ENCODE peak calls at places on chromosomes 16 and 17, in nine cellular contexts. F, M, J, I, A, Y, H, V and D are unnamed samples.

GRCh38 chr17:39756376-39757079 is 18.8 kb downstream of the GRB7 start:
- DNase-seq in J (no peak), F (no peak), I (no peak), V (no peak), M (no peak), A (no peak), Y (no peak), H (no peak), D (no peak)

GRCh38 chr16:81907681-81908080 is 103.6 kb downstream of the SDR42E1 start:
- DNase-seq in V (no peak), A (no peak), I (no peak), M (no peak), F (no peak), J (no peak), Y (no peak), H (no peak), D (no peak)

GRCh38 chr17:49486012-49486641 is 9.0 kb upstream of the NGFR start:
- DNase-seq in F (no peak), M (no peak), H (no peak), I (no peak), Y (no peak), V (no peak), J (no peak), A (no peak), D (no peak)

GRCh38 chr16:79656537-79657115 is 56.1 kb upstream of the MAF start:
- DNase-seq in A (no peak), H (no peak), Y (no peak), I (no peak), J (no peak), F (no peak), V (no peak), M (no peak), D (no peak)

GRCh38 chr16:3101018-3101840 is 2.1 kb upstream of the ZSCAN10 start:
- DNase-seq in A (no peak), H (no peak), V (peak), Y (no peak), I (no peak), J (no peak), F (no peak), M (no peak), D (no peak)

GRCh38 chr17:57913576-57914273 is 41.5 kb downstream of the CUEDC1 start:
- DNase-seq in Y (no peak), V (no peak), F (no peak), A (no peak), J (no peak), H (no peak), M (no peak), I (no peak), D (no peak)

GRCh38 chr16:71758293-71758760 is 33.8 kb upstream of the PHLPP2 start:
- DNase-seq in A (no peak), F (no peak), I (no peak), H (no peak), J (no peak), V (no peak), Y (no peak), M (no peak), D (no peak)

GRCh38 chr17:79670537-79671386 is 59.9 kb upstream of the RBFOX3 start:
- DNase-seq in V (no peak), H (no peak), A (no peak), F (no peak), I (no peak), Y (no peak), J (no peak), M (no peak), D (no peak)

GRCh38 chr17:77383613-77384608 is 243.1 kb downstream of the SEC14L1 start:
- DNase-seq in I (no peak), H (no peak), Y (no peak), M (no peak), J (no peak), A (no peak), V (no peak), F (no peak), D (no peak)

GRCh38 chr17:37713624-37714023 is 31.2 kb downstream of the HNF1B start:
- DNase-seq in M (no peak), Y (no peak), V (no peak), A (no peak), H (no peak), F (no peak), I (no peak), J (no peak), D (no peak)

GRCh38 chr17:37713028-37713431 is 31.8 kb downstream of the HNF1B start:
- DNase-seq in I (no peak), V (no peak), J (no peak), H (no peak), M (no peak), F (no peak), Y (no peak), A (no peak), D (no peak)

GRCh38 chr17:37708616-37709212 is 36.1 kb downstream of the HNF1B start:
- DNase-seq in Y (no peak), V (no peak), H (peak), M (no peak), I (peak), F (peak), J (no peak), A (no peak), D (no peak)

GRCh38 chr17:37710344-37710886 is 34.4 kb downstream of the HNF1B start:
- DNase-seq in H (no peak), M (peak), J (no peak), I (peak), F (peak), Y (no peak), V (peak), A (no peak), D (no peak)

GRCh38 chr17:37711113-37711512 is 33.7 kb downstream of the HNF1B start:
- DNase-seq in V (no peak), F (no peak), A (no peak), Y (no peak), H (no peak), I (no peak), M (no peak), J (no peak), D (no peak)
- TF ChIP-seq CTCF in V (no peak), F (no peak), A (no peak), Y (no peak), H (no peak), I (no peak), M (no peak), J (no peak), D (no peak)

GRCh38 chr17:33647976-33648375 is 354.9 kb upstream of the ASIC2 start:
- DNase-seq in F (no peak), I (no peak), A (no peak), Y (no peak), M (no peak), V (peak), J (no peak), H (no peak), D (no peak)
- TF ChIP-seq CTCF in F (no peak), I (peak), A (peak), Y (no peak), M (peak), V (peak), J (peak), H (peak), D (no peak)

GRCh38 chr16:74724820-74725549 is 24.3 kb upstream of the MLKL start:
- DNase-seq in Y (no peak), M (no peak), H (peak), V (peak), F (no peak), I (no peak), A (no peak), J (no peak), D (peak)
- TF ChIP-seq CTCF in Y (peak), M (no peak), H (peak), V (peak), F (no peak), I (no peak), A (peak), J (no peak), D (peak)

DNA sequence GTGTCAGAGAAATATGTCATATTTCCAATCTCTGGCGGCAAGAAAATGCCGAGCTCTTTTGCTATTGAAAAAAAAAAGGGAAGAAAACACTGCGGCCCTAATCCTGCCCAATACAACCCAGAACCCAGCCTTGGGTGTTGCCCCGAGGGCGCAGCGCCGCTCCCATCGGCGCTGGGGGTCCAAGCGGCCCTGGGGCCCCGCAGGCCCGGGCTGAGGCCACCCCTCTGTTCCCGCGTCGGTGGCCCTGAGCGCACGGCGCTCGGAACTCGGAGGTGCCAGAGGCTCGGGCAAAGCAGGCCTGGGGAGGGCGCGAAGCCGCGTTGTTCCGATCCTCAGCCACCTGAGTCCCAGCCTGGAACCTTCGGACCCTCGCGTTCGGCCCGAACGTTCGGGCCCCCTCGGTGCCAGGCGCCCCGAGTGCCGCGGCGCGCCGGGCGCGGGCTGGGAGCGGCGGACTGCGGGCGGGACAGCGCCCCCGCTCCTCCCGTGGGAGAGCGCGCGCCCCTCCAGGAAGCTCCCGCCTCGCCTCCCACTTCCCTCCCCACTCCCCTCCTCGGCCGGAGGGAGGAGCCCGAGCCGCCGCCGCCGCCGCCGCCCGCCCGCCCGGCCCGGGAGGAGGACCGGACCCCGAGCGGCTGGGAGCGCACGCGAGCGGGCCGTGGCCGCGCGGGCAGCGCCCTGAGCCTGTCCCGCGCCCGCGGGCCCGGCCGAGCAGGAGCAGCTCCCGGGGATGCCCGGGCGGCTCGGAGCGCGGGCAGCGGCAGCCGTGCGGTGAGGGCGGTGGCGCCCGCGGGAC is at the start of gene CPNE2:
- DNase-seq in J (no peak), Y (no peak), M (peak), H (no peak), V (peak), F (peak), A (no peak), I (peak), D (peak)
- TF ChIP-seq CTCF in J (no peak), Y (no peak), M (no peak), H (no peak), V (no peak), F (no peak), A (no peak), I (no peak), D (no peak)

GRCh38 chr16:54633943-54634362 is 296.7 kb upstream of the IRX5 start:
- DNase-seq in F (no peak), A (no peak), V (peak), Y (no peak), J (no peak), M (no peak), H (no peak), I (no peak), D (no peak)
- TF ChIP-seq CTCF in F (no peak), A (peak), V (peak), Y (peak), J (no peak), M (peak), H (peak), I (peak), D (peak)

GRCh38 chr17:17513626-17514025 is 17.4 kb upstream of the RASD1 start:
- DNase-seq in I (no peak), A (no peak), J (no peak), Y (no peak), H (no peak), M (no peak), V (no peak), F (no peak), D (no peak)

GRCh38 chr17:17512866-17513265 is 16.7 kb upstream of the RASD1 start:
- DNase-seq in J (no peak), I (no peak), V (no peak), Y (no peak), F (no peak), A (no peak), H (no peak), M (no peak), D (no peak)

GRCh38 chr17:17510456-17511292 is 14.5 kb upstream of the RASD1 start:
- DNase-seq in F (peak), Y (no peak), I (peak), V (no peak), H (no peak), A (no peak), M (no peak), J (no peak), D (no peak)

GRCh38 chr17:17511293-17511741 is 15.1 kb upstream of the RASD1 start:
- DNase-seq in A (no peak), Y (no peak), F (peak), I (no peak), J (no peak), H (no peak), M (no peak), V (no peak), D (no peak)

GRCh38 chr17:17511971-17512858 is 16.0 kb upstream of the RASD1 start:
- DNase-seq in M (no peak), I (peak), H (peak), F (peak), Y (peak), A (no peak), V (peak), J (no peak), D (no peak)
- TF ChIP-seq CTCF in M (no peak), I (no peak), H (no peak), F (no peak), Y (no peak), A (no peak), V (no peak), J (no peak), D (no peak)

DNA sequence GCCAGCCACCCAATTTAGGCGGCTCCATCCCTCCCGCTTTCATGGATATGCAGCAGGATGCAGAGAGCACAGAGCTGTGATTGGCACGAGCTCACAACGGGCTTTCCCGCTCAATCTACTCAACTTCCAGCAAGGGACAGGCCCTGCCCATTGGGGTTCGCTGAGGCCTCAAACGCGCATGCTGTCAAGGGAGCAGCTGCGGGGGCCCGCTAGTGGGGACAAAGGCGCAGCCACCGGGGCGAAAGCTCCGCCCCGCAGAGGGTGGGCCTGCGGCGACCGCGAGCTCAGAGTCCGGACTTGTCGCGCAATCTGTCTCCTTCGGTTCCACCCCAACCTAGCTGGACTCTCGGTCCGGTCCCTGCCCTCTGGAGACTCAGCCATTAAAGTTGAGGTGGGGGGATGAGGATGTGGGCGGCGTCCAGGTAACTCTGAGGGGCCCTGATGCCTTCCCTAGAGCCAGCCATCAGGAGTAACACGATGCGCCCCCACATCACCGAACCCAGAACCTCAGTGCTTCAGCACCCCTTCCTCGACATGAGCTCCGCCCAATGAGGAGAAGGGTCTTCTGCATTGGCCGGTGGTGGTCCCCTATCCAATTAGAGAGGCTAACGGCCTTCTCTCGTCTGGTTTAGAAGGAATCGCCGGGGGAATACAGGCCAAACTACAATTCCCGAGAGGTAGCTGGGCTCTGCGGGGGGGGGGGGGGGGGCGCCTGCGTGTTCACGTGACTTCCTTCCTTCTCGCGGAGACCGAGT is 489 bp upstream of the NFATC3 start:
- DNase-seq in I (peak), Y (no peak), J (peak), F (peak), H (no peak), V (peak), M (peak), A (peak), D (peak)
- TF ChIP-seq CTCF in I (no peak), Y (no peak), J (peak), F (no peak), H (no peak), V (no peak), M (peak), A (peak), D (no peak)